ENCODE peak calls at places on chromosomes 5 and 9, in eight cellular contexts. One of them, this sample, is unnamed.

GRCh38 chr5:171268700-171269413 is 40.2 kb upstream of the TLX3 start:
- DNase-seq in mammary epithelial cell: no peak
- DNase-seq in CD8-positive, alpha-beta T cell: no peak
- DNase-seq in GM13976: no peak
- DNase-seq in omental fat pad: no peak
- DNase-seq in body of pancreas: no peak
- DNase-seq in GM12878: no peak
- DNase-seq in spleen: no peak
- DNase-seq in this sample: no peak

GRCh38 chr5:103918668-103919367 is 356.2 kb upstream of the NUDT12 start:
- DNase-seq in mammary epithelial cell: peak; percentile 24
- DNase-seq in CD8-positive, alpha-beta T cell: no peak
- DNase-seq in GM13976: no peak
- DNase-seq in omental fat pad: no peak
- DNase-seq in body of pancreas: no peak
- DNase-seq in GM12878: peak; percentile 3
- DNase-seq in spleen: no peak
- DNase-seq in this sample: no peak

GRCh38 chr5:7066471-7067235 is 329.3 kb upstream of the ADCY2 start:
- DNase-seq in mammary epithelial cell: no peak
- DNase-seq in CD8-positive, alpha-beta T cell: no peak
- DNase-seq in GM13976: no peak
- DNase-seq in omental fat pad: no peak
- DNase-seq in body of pancreas: no peak
- DNase-seq in GM12878: no peak
- DNase-seq in spleen: no peak
- DNase-seq in this sample: no peak

GRCh38 chr9:94772654-94773303 is 46.3 kb downstream of the AOPEP start:
- DNase-seq in mammary epithelial cell: no peak
- DNase-seq in CD8-positive, alpha-beta T cell: no peak
- DNase-seq in GM13976: no peak
- DNase-seq in omental fat pad: no peak
- DNase-seq in body of pancreas: no peak
- DNase-seq in GM12878: no peak
- DNase-seq in spleen: no peak
- DNase-seq in this sample: no peak

GRCh38 chr5:79346420-79346824 is 110.5 kb downstream of the JMY start:
- DNase-seq in mammary epithelial cell: peak; percentile 58
- DNase-seq in CD8-positive, alpha-beta T cell: no peak
- DNase-seq in GM13976: no peak
- DNase-seq in omental fat pad: no peak
- DNase-seq in body of pancreas: no peak
- DNase-seq in GM12878: no peak
- DNase-seq in spleen: no peak
- DNase-seq in this sample: no peak

GRCh38 chr5:139132515-139132914 is 65.7 kb downstream of the SIL1 start:
- DNase-seq in mammary epithelial cell: no peak
- DNase-seq in CD8-positive, alpha-beta T cell: no peak
- DNase-seq in GM13976: no peak
- DNase-seq in omental fat pad: no peak
- DNase-seq in body of pancreas: peak; percentile 52
- DNase-seq in GM12878: no peak
- DNase-seq in spleen: no peak
- DNase-seq in this sample: no peak

GRCh38 chr5:137858223-137858916 is 9.3 kb upstream of the MYOT start:
- DNase-seq in mammary epithelial cell: peak; percentile 41
- DNase-seq in CD8-positive, alpha-beta T cell: no peak
- DNase-seq in GM13976: peak; percentile 21
- DNase-seq in omental fat pad: no peak
- DNase-seq in body of pancreas: no peak
- DNase-seq in GM12878: peak; percentile 58
- DNase-seq in spleen: no peak
- DNase-seq in this sample: no peak

GRCh38 chr5:59810041-59810440 is 83.5 kb downstream of the PDE4D start:
- DNase-seq in mammary epithelial cell: peak; percentile 40
- DNase-seq in CD8-positive, alpha-beta T cell: peak; percentile 58
- DNase-seq in GM13976: peak; percentile 54
- DNase-seq in omental fat pad: peak; percentile 46
- DNase-seq in body of pancreas: peak; percentile 78
- DNase-seq in GM12878: no peak
- DNase-seq in spleen: peak; percentile 86
- DNase-seq in this sample: peak; percentile 57

GRCh38 chr9:93057024-93057702 is 1.3 kb upstream of the SUSD3 start:
- DNase-seq in mammary epithelial cell: no peak
- DNase-seq in CD8-positive, alpha-beta T cell: no peak
- DNase-seq in GM13976: no peak
- DNase-seq in omental fat pad: no peak
- DNase-seq in body of pancreas: peak; percentile 9
- DNase-seq in GM12878: no peak
- DNase-seq in spleen: no peak
- DNase-seq in this sample: no peak

GRCh38 chr5:173327084-173327947 is 898 bp downstream of the STC2 start:
- DNase-seq in mammary epithelial cell: peak; percentile 20
- DNase-seq in CD8-positive, alpha-beta T cell: no peak
- DNase-seq in GM13976: peak; percentile 61
- DNase-seq in omental fat pad: no peak
- DNase-seq in body of pancreas: peak; percentile 46
- DNase-seq in GM12878: no peak
- DNase-seq in spleen: peak; percentile 60
- DNase-seq in this sample: no peak

GRCh38 chr5:173326501-173326960 is 1.7 kb downstream of the STC2 start:
- DNase-seq in mammary epithelial cell: no peak
- DNase-seq in CD8-positive, alpha-beta T cell: no peak
- DNase-seq in GM13976: no peak
- DNase-seq in omental fat pad: no peak
- DNase-seq in body of pancreas: peak; percentile 21
- DNase-seq in GM12878: no peak
- DNase-seq in spleen: peak; percentile 44
- DNase-seq in this sample: no peak

GRCh38 chr5:173328896-173329369 is 719 bp upstream of the STC2 start:
- DNase-seq in mammary epithelial cell: peak; percentile 76
- DNase-seq in CD8-positive, alpha-beta T cell: no peak
- DNase-seq in GM13976: peak; percentile 52
- DNase-seq in omental fat pad: no peak
- DNase-seq in body of pancreas: peak; percentile 71
- DNase-seq in GM12878: no peak
- DNase-seq in spleen: no peak
- DNase-seq in this sample: no peak

GRCh38 chr5:173329370-173330150 is 1.3 kb upstream of the STC2 start:
- DNase-seq in mammary epithelial cell: no peak
- DNase-seq in CD8-positive, alpha-beta T cell: no peak
- DNase-seq in GM13976: peak; percentile 86
- DNase-seq in omental fat pad: no peak
- DNase-seq in body of pancreas: peak; percentile 57
- DNase-seq in GM12878: peak; percentile 25
- DNase-seq in spleen: no peak
- DNase-seq in this sample: no peak

GRCh38 chr5:173327948-173328895 is at the start of gene STC2:
- DNase-seq in mammary epithelial cell: peak; percentile 50
- DNase-seq in CD8-positive, alpha-beta T cell: no peak
- DNase-seq in GM13976: peak; percentile 93
- DNase-seq in omental fat pad: no peak
- DNase-seq in body of pancreas: peak; percentile 96
- DNase-seq in GM12878: peak; percentile 15
- DNase-seq in spleen: peak; percentile 70
- DNase-seq in this sample: peak; percentile 76
- TF ChIP-seq CTCF in mammary epithelial cell: no peak
- TF ChIP-seq CTCF in CD8-positive, alpha-beta T cell: no peak
- TF ChIP-seq CTCF in GM13976: no peak
- TF ChIP-seq CTCF in omental fat pad: no peak
- TF ChIP-seq CTCF in body of pancreas: no peak
- TF ChIP-seq CTCF in GM12878: no peak
- TF ChIP-seq CTCF in spleen: no peak
- TF ChIP-seq CTCF in this sample: no peak

DNA sequence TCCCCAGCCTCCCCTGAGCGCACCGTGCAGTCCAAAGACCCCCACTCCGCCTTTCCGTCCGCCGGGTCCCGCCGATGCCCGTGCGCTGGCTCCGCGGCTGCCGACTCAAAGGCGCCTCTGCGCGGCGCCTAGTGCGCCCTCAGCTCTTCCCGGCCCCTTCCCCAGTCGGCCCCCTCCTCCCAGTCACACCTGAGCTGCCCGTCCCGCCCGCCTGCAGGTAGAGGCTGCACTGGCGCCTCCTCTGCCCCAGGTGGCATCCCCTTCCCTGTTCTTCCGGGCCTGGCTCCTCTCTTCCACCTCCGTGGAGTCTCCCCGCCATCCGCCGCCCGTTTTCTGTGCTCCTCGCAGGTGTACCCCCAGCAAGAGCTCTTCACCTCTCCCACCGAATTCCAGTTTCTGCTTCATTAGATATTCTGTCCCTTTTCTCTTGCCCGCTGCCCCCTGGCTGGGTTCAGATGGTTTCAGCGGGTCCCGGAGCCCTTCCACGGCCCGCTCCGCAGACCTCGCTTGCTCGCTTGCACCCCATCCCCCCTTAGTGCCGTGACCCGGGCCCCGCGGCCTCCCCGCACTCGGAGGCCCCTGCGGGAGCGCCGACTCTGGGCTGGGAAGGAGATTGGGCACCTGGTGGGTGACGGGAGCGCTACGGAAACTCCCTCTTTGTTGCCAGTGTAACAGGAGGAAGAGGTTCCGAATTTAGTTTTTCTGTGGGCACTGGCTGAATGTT is 707 bp downstream of the SLC44A1 start:
- DNase-seq in mammary epithelial cell: peak; percentile 76
- DNase-seq in CD8-positive, alpha-beta T cell: peak; percentile 40
- DNase-seq in GM13976: peak; percentile 49
- DNase-seq in omental fat pad: no peak
- DNase-seq in body of pancreas: peak; percentile 88
- DNase-seq in GM12878: no peak
- DNase-seq in spleen: peak; percentile 91
- DNase-seq in this sample: peak; percentile 37
- TF ChIP-seq CTCF in mammary epithelial cell: peak; percentile 20
- TF ChIP-seq CTCF in CD8-positive, alpha-beta T cell: no peak
- TF ChIP-seq CTCF in GM13976: peak; percentile 4
- TF ChIP-seq CTCF in omental fat pad: no peak
- TF ChIP-seq CTCF in body of pancreas: peak; percentile 85
- TF ChIP-seq CTCF in GM12878: no peak
- TF ChIP-seq CTCF in spleen: no peak
- TF ChIP-seq CTCF in this sample: peak; percentile 22

GRCh38 chr9:115717711-115718173 is 435.8 kb upstream of the PAPPA start:
- DNase-seq in mammary epithelial cell: peak; percentile 37
- DNase-seq in CD8-positive, alpha-beta T cell: no peak
- DNase-seq in GM13976: no peak
- DNase-seq in omental fat pad: no peak
- DNase-seq in body of pancreas: no peak
- DNase-seq in GM12878: no peak
- DNase-seq in spleen: no peak
- DNase-seq in this sample: no peak
- TF ChIP-seq CTCF in mammary epithelial cell: no peak
- TF ChIP-seq CTCF in CD8-positive, alpha-beta T cell: no peak
- TF ChIP-seq CTCF in GM13976: no peak
- TF ChIP-seq CTCF in omental fat pad: no peak
- TF ChIP-seq CTCF in body of pancreas: no peak
- TF ChIP-seq CTCF in GM12878: no peak
- TF ChIP-seq CTCF in spleen: no peak
- TF ChIP-seq CTCF in this sample: no peak

DNA sequence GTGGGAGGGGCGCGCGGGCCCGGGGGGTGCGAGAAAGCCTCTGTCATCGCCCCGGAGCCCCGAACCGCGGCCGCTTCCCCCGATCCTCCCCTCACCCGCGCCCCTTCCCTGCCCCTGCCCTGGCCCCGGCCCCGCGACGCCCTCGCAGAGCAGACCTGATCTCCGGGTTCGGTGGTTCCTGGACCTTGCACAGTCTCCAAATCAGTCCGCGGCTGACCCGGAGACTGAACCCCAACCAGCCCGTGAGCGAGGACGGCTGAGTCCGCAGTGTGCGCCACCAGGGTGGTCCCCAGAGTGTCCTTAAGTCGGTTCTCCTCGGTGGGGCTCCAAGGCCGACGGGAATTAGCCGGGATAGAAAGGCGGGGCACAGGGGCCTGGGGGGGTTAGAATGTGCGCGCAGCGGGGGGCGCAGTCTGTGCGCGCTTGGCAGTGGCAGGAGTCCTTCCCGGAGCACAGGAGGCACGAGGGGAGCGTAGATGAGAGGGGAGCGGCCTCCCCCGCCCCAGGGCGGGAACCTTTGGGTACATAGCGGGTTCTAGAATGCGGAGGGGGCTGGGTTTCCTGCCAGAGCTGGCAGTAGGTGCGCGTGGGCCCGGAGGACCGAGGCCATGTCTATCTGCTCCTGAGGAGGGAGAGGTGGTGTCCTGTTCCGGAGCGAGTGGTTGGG is 779 bp downstream of the PKN3 start:
- DNase-seq in mammary epithelial cell: no peak
- DNase-seq in CD8-positive, alpha-beta T cell: no peak
- DNase-seq in GM13976: peak; percentile 75
- DNase-seq in omental fat pad: no peak
- DNase-seq in body of pancreas: peak; percentile 44
- DNase-seq in GM12878: no peak
- DNase-seq in spleen: peak; percentile 82
- DNase-seq in this sample: no peak
- TF ChIP-seq CTCF in mammary epithelial cell: no peak
- TF ChIP-seq CTCF in CD8-positive, alpha-beta T cell: no peak
- TF ChIP-seq CTCF in GM13976: no peak
- TF ChIP-seq CTCF in omental fat pad: no peak
- TF ChIP-seq CTCF in body of pancreas: no peak
- TF ChIP-seq CTCF in GM12878: no peak
- TF ChIP-seq CTCF in spleen: no peak
- TF ChIP-seq CTCF in this sample: no peak

GRCh38 chr5:3599283-3600105 is 3.9 kb downstream of the IRX1 start:
- DNase-seq in mammary epithelial cell: peak; percentile 74
- DNase-seq in CD8-positive, alpha-beta T cell: no peak
- DNase-seq in GM13976: no peak
- DNase-seq in omental fat pad: no peak
- DNase-seq in body of pancreas: no peak
- DNase-seq in GM12878: no peak
- DNase-seq in spleen: no peak
- DNase-seq in this sample: peak; percentile 58
- TF ChIP-seq CTCF in mammary epithelial cell: peak; percentile 27
- TF ChIP-seq CTCF in CD8-positive, alpha-beta T cell: no peak
- TF ChIP-seq CTCF in GM13976: no peak
- TF ChIP-seq CTCF in omental fat pad: no peak
- TF ChIP-seq CTCF in body of pancreas: no peak
- TF ChIP-seq CTCF in GM12878: no peak
- TF ChIP-seq CTCF in spleen: no peak
- TF ChIP-seq CTCF in this sample: peak; percentile 36

GRCh38 chr5:134735243-134735642 is 3.1 kb upstream of the CAMLG start:
- DNase-seq in mammary epithelial cell: no peak
- DNase-seq in CD8-positive, alpha-beta T cell: no peak
- DNase-seq in GM13976: no peak
- DNase-seq in omental fat pad: no peak
- DNase-seq in body of pancreas: no peak
- DNase-seq in GM12878: no peak
- DNase-seq in spleen: no peak
- DNase-seq in this sample: no peak

GRCh38 chr5:134738963-134739661 is 764 bp downstream of the CAMLG start:
- DNase-seq in mammary epithelial cell: peak; percentile 60
- DNase-seq in CD8-positive, alpha-beta T cell: peak; percentile 21
- DNase-seq in GM13976: peak; percentile 48
- DNase-seq in omental fat pad: no peak
- DNase-seq in body of pancreas: peak; percentile 32
- DNase-seq in GM12878: no peak
- DNase-seq in spleen: peak; percentile 77
- DNase-seq in this sample: no peak

GRCh38 chr5:134741052-134741451 is 2.7 kb downstream of the CAMLG start:
- DNase-seq in mammary epithelial cell: no peak
- DNase-seq in CD8-positive, alpha-beta T cell: no peak
- DNase-seq in GM13976: no peak
- DNase-seq in omental fat pad: no peak
- DNase-seq in body of pancreas: no peak
- DNase-seq in GM12878: no peak
- DNase-seq in spleen: no peak
- DNase-seq in this sample: no peak

GRCh38 chr5:134736173-134736812 is 2.1 kb upstream of the CAMLG start:
- DNase-seq in mammary epithelial cell: no peak
- DNase-seq in CD8-positive, alpha-beta T cell: no peak
- DNase-seq in GM13976: no peak
- DNase-seq in omental fat pad: no peak
- DNase-seq in body of pancreas: no peak
- DNase-seq in GM12878: no peak
- DNase-seq in spleen: no peak
- DNase-seq in this sample: no peak

GRCh38 chr5:134738133-134738962 is at the start of gene CAMLG:
- DNase-seq in mammary epithelial cell: peak; percentile 96
- DNase-seq in CD8-positive, alpha-beta T cell: peak; percentile 97
- DNase-seq in GM13976: peak; percentile 95
- DNase-seq in omental fat pad: peak; percentile 93
- DNase-seq in body of pancreas: peak; percentile 97
- DNase-seq in GM12878: peak; percentile 92
- DNase-seq in spleen: peak; percentile 100
- DNase-seq in this sample: peak; percentile 94
- TF ChIP-seq CTCF in mammary epithelial cell: peak; percentile 29
- TF ChIP-seq CTCF in CD8-positive, alpha-beta T cell: peak; percentile 81
- TF ChIP-seq CTCF in GM13976: peak; percentile 78
- TF ChIP-seq CTCF in omental fat pad: no peak
- TF ChIP-seq CTCF in body of pancreas: peak; percentile 61
- TF ChIP-seq CTCF in GM12878: peak; percentile 84
- TF ChIP-seq CTCF in spleen: peak; percentile 87
- TF ChIP-seq CTCF in this sample: peak; percentile 65

This sample was measured in mesothelial cell of epicardium.